ENCODE peak calls at places on chromosome 13, in five cellular contexts. P is ovary, C is D341Med, I is retina, X is cardiac fibroblast. K is an unnamed sample.
A peak's percentile ranks its signal among the peaks of the same experiment; 100 is the strongest.

GRCh38 chr13:72127031-72127430 is 260.0 kb upstream of the DACH1 start:
- DNase-seq in P (no peak), C (no peak), I (no peak), X (no peak), K (no peak)

GRCh38 chr13:96850538-96850937 is 143.7 kb downstream of the OXGR1 start:
- DNase-seq in P (no peak), C (no peak), I (peak; percentile 2), X (no peak), K (no peak)

GRCh38 chr13:66305960-66306617 is 924.0 kb downstream of the PCDH9 start:
- DNase-seq in P (no peak), C (no peak), I (no peak), X (no peak), K (no peak)

GRCh38 chr13:99269627-99270252 is 11.6 kb upstream of the GPR18 start:
- DNase-seq in P (no peak), C (peak; percentile 44), I (no peak), X (peak; percentile 78), K (no peak)

GRCh38 chr13:19791953-19792537 is 9.3 kb upstream of the PSPC1 start:
- DNase-seq in P (no peak), C (peak; percentile 23), I (no peak), X (no peak), K (no peak)

GRCh38 chr13:36069881-36070366 is 61.3 kb downstream of the DCLK1 start:
- DNase-seq in P (peak; percentile 36), C (no peak), I (no peak), X (peak; percentile 40), K (no peak)

GRCh38 chr13:32115069-32115468 is 83.5 kb downstream of the FRY start:
- DNase-seq in P (no peak), C (no peak), I (no peak), X (no peak), K (no peak)

GRCh38 chr13:51832471-51833152 is 12.4 kb downstream of the TMEM272 start:
- DNase-seq in P (no peak), C (peak; percentile 68), I (no peak), X (peak; percentile 62), K (no peak)

GRCh38 chr13:35956074-35956473 is 175.1 kb downstream of the DCLK1 start:
- DNase-seq in P (no peak), C (no peak), I (no peak), X (no peak), K (no peak)

GRCh38 chr13:75202981-75203380 is 279.0 kb downstream of the TBC1D4 start:
- DNase-seq in P (no peak), C (no peak), I (no peak), X (no peak), K (no peak)

GRCh38 chr13:79779761-79780160 is 298.8 kb downstream of the NDFIP2 start:
- DNase-seq in P (peak; percentile 52), C (no peak), I (no peak), X (peak; percentile 65), K (no peak)

GRCh38 chr13:34913040-34913439 is 29.0 kb upstream of the NBEA start:
- DNase-seq in P (no peak), C (peak; percentile 15), I (peak; percentile 28), X (peak; percentile 15), K (no peak)

K was measured in glutamatergic neuron.